ENCODE peak calls at places on chromosomes 7 and 10, in five cellular contexts. O, I, H, T and A are unnamed samples.

GRCh38 chr10:26550774-26551526 is 112.8 kb downstream of the APBB1IP start:
- DNase-seq in O (peak), I (no peak), H (no peak), T (peak), A (no peak)

GRCh38 chr7:462173-463103 is 57.2 kb downstream of the PDGFA start:
- DNase-seq in O (no peak), I (no peak), H (no peak), T (no peak), A (no peak)

GRCh38 chr10:43299579-43299978 is 32.7 kb upstream of the RASGEF1A start:
- DNase-seq in O (no peak), I (no peak), H (no peak), T (no peak), A (no peak)

GRCh38 chr10:60299961-60300883 is 89.5 kb downstream of the ANK3 start:
- DNase-seq in O (no peak), I (peak), H (peak), T (no peak), A (peak)

GRCh38 chr7:141272417-141272816 is 198.6 kb downstream of the TMEM178B start:
- DNase-seq in O (no peak), I (no peak), H (no peak), T (no peak), A (no peak)

GRCh38 chr10:16867556-16867955 is 50.3 kb upstream of the RSU1 start:
- DNase-seq in O (no peak), I (no peak), H (peak), T (no peak), A (peak)

GRCh38 chr10:131514454-131514853 is 202.9 kb upstream of the TCERG1L start:
- DNase-seq in O (no peak), I (peak), H (no peak), T (no peak), A (no peak)

GRCh38 chr10:71088054-71088453 is 124.3 kb upstream of the UNC5B start:
- DNase-seq in O (no peak), I (no peak), H (no peak), T (no peak), A (no peak)

GRCh38 chr7:122746948-122747347 is 44.2 kb upstream of the RNF148 start:
- DNase-seq in O (peak), I (no peak), H (no peak), T (no peak), A (no peak)

GRCh38 chr10:60209874-60210584 is 179.6 kb downstream of the ANK3 start:
- DNase-seq in O (no peak), I (no peak), H (no peak), T (no peak), A (peak)

GRCh38 chr7:63073736-63074135 is 924.9 kb upstream of the ZNF722 start:
- DNase-seq in O (no peak), I (no peak), H (no peak), T (no peak), A (no peak)

GRCh38 chr7:131188367-131189339 is 139.0 kb upstream of the MKLN1 start:
- DNase-seq in O (peak), I (peak), H (no peak), T (peak), A (peak)

GRCh38 chr10:47165711-47166404 is 134.1 kb upstream of the GDF10 start:
- DNase-seq in O (no peak), I (peak), H (no peak), T (no peak), A (peak)

GRCh38 chr10:112295853-112296830 is 12.9 kb downstream of the TECTB start:
- DNase-seq in O (no peak), I (no peak), H (no peak), T (peak), A (no peak)

GRCh38 chr10:116634126-116634975 is 13.6 kb downstream of the PNLIPRP2 start:
- DNase-seq in O (no peak), I (no peak), H (no peak), T (no peak), A (no peak)

GRCh38 chr10:48449501-48450232 is 143.2 kb downstream of the MAPK8 start:
- DNase-seq in O (no peak), I (peak), H (no peak), T (no peak), A (no peak)

GRCh38 chr10:31709028-31709427 is 219.6 kb downstream of the ARHGAP12 start:
- DNase-seq in O (no peak), I (no peak), H (no peak), T (no peak), A (peak)

GRCh38 chr10:21145751-21146445 is 248.8 kb upstream of the NEBL start:
- DNase-seq in O (no peak), I (no peak), H (no peak), T (no peak), A (no peak)

GRCh38 chr10:26445411-26446031 is 7.4 kb downstream of the APBB1IP start:
- DNase-seq in O (no peak), I (no peak), H (no peak), T (no peak), A (no peak)

GRCh38 chr7:30925117-30925516 is 13.5 kb downstream of the AQP1 start:
- DNase-seq in O (no peak), I (no peak), H (no peak), T (no peak), A (no peak)

GRCh38 chr7:43081603-43082002 is 30.8 kb upstream of the HECW1 start:
- DNase-seq in O (no peak), I (no peak), H (no peak), T (no peak), A (no peak)

GRCh38 chr7:43083091-43083490 is 29.4 kb upstream of the HECW1 start:
- DNase-seq in O (no peak), I (no peak), H (no peak), T (no peak), A (no peak)

GRCh38 chr7:43085017-43085416 is 27.4 kb upstream of the HECW1 start:
- DNase-seq in O (no peak), I (no peak), H (no peak), T (no peak), A (no peak)

GRCh38 chr7:43085992-43086391 is 26.5 kb upstream of the HECW1 start:
- DNase-seq in O (no peak), I (no peak), H (no peak), T (no peak), A (no peak)
- H2AFZ ChIP-seq in O (no peak), I (no peak), H (no peak), T (no peak), A (no peak)

GRCh38 chr7:7157177-7157886 is 25.0 kb upstream of the C1GALT1 start:
- DNase-seq in O (peak), I (no peak), H (no peak), T (no peak), A (no peak)

GRCh38 chr7:7156663-7157062 is 25.7 kb upstream of the C1GALT1 start:
- DNase-seq in O (no peak), I (no peak), H (no peak), T (peak), A (no peak)

GRCh38 chr7:7152315-7152714 is 30.0 kb upstream of the C1GALT1 start:
- DNase-seq in O (no peak), I (no peak), H (no peak), T (no peak), A (no peak)

GRCh38 chr7:7159063-7159645 is 23.2 kb upstream of the C1GALT1 start:
- DNase-seq in O (no peak), I (no peak), H (no peak), T (no peak), A (peak)

GRCh38 chr7:7157887-7158271 is 24.5 kb upstream of the C1GALT1 start:
- DNase-seq in O (no peak), I (no peak), H (no peak), T (no peak), A (no peak)
- H3K4me3 ChIP-seq in O (no peak), I (no peak), H (no peak), T (peak), A (no peak)

GRCh38 chr7:155380221-155380861 is 77.6 kb upstream of the EN2 start:
- DNase-seq in O (no peak), I (peak), H (no peak), T (peak), A (peak)
- TF ChIP-seq EZH2 in O (no peak), I (no peak), H (peak), T (peak), A (peak)

GRCh38 chr10:86178401-86179142 is 188.0 kb downstream of the GRID1 start:
- DNase-seq in O (no peak), I (peak), H (peak), T (peak), A (no peak)
- H2AFZ ChIP-seq in O (no peak), I (no peak), H (no peak), T (no peak), A (no peak)

GRCh38 chr7:104695563-104695962 is 318.4 kb upstream of the KMT2E start:
- DNase-seq in O (no peak), I (no peak), H (no peak), T (no peak), A (no peak)
- H3K4me3 ChIP-seq in O (no peak), I (no peak), H (no peak), T (no peak), A (no peak)